ENCODE peak calls at places on chromosomes 5 and 9, in nine cellular contexts. One of them, this sample, is unnamed. For H3K4me1, the result is how much of the 10 kb centered on the place peaks cover.

GRCh38 chr5:143386725-143387124 is 16.8 kb downstream of the NR3C1 start:
- DNase-seq in psoas muscle: no peak
- DNase-seq in effector memory CD4-positive, alpha-beta T cell: no peak
- DNase-seq in cardiac muscle cell: peak
- DNase-seq in aorta: no peak
- DNase-seq in tibial artery: no peak
- DNase-seq in CD8-positive, alpha-beta memory T cell: no peak
- DNase-seq in GM23248: peak
- DNase-seq in CD4-positive, alpha-beta memory T cell: no peak
- DNase-seq in this sample: no peak

GRCh38 chr5:77635617-77636422 is 2.7 kb downstream of the OTP start:
- DNase-seq in cardiac muscle cell: no peak
- DNase-seq in aorta: no peak
- DNase-seq in tibial artery: no peak
- DNase-seq in GM23248: no peak
- DNase-seq in psoas muscle: no peak
- DNase-seq in CD8-positive, alpha-beta memory T cell: no peak
- DNase-seq in CD4-positive, alpha-beta memory T cell: no peak
- DNase-seq in effector memory CD4-positive, alpha-beta T cell: no peak
- DNase-seq in this sample: no peak

GRCh38 chr9:136545065-136545965 is 533 bp downstream of the NOTCH1 start:
- DNase-seq in tibial artery: no peak
- DNase-seq in CD8-positive, alpha-beta memory T cell: peak
- DNase-seq in aorta: peak
- DNase-seq in GM23248: peak
- DNase-seq in cardiac muscle cell: no peak
- DNase-seq in effector memory CD4-positive, alpha-beta T cell: peak
- DNase-seq in CD4-positive, alpha-beta memory T cell: peak
- DNase-seq in psoas muscle: no peak
- DNase-seq in this sample: peak

GRCh38 chr9:99040911-99041582 is 63.9 kb upstream of the TGFBR1 start:
- DNase-seq in aorta: no peak
- DNase-seq in CD4-positive, alpha-beta memory T cell: no peak
- DNase-seq in psoas muscle: no peak
- DNase-seq in tibial artery: no peak
- DNase-seq in cardiac muscle cell: peak
- DNase-seq in effector memory CD4-positive, alpha-beta T cell: no peak
- DNase-seq in GM23248: peak
- DNase-seq in CD8-positive, alpha-beta memory T cell: no peak
- DNase-seq in this sample: no peak

GRCh38 chr5:172325452-172325851 is 41.9 kb upstream of the UBTD2 start:
- DNase-seq in effector memory CD4-positive, alpha-beta T cell: no peak
- DNase-seq in GM23248: no peak
- DNase-seq in aorta: no peak
- DNase-seq in CD4-positive, alpha-beta memory T cell: no peak
- DNase-seq in psoas muscle: no peak
- DNase-seq in cardiac muscle cell: no peak
- DNase-seq in tibial artery: no peak
- DNase-seq in CD8-positive, alpha-beta memory T cell: no peak
- DNase-seq in this sample: no peak

GRCh38 chr5:138844812-138845513 is 30.2 kb downstream of the LRRTM2 start:
- DNase-seq in cardiac muscle cell: peak
- DNase-seq in aorta: no peak
- DNase-seq in CD4-positive, alpha-beta memory T cell: no peak
- DNase-seq in effector memory CD4-positive, alpha-beta T cell: no peak
- DNase-seq in tibial artery: no peak
- DNase-seq in psoas muscle: no peak
- DNase-seq in CD8-positive, alpha-beta memory T cell: no peak
- DNase-seq in GM23248: peak
- DNase-seq in this sample: no peak

GRCh38 chr9:119365291-119366027 is 3.8 kb downstream of the BRINP1 start:
- DNase-seq in tibial artery: no peak
- DNase-seq in effector memory CD4-positive, alpha-beta T cell: no peak
- DNase-seq in cardiac muscle cell: peak
- DNase-seq in psoas muscle: no peak
- DNase-seq in CD4-positive, alpha-beta memory T cell: no peak
- DNase-seq in CD8-positive, alpha-beta memory T cell: no peak
- DNase-seq in aorta: no peak
- DNase-seq in GM23248: peak
- DNase-seq in this sample: no peak

GRCh38 chr9:32906213-32906612 is 95.2 kb downstream of the APTX start:
- DNase-seq in tibial artery: no peak
- DNase-seq in CD4-positive, alpha-beta memory T cell: no peak
- DNase-seq in CD8-positive, alpha-beta memory T cell: no peak
- DNase-seq in effector memory CD4-positive, alpha-beta T cell: no peak
- DNase-seq in psoas muscle: no peak
- DNase-seq in GM23248: no peak
- DNase-seq in aorta: no peak
- DNase-seq in cardiac muscle cell: no peak
- DNase-seq in this sample: no peak

GRCh38 chr9:124017064-124017928 is 5.7 kb downstream of the LHX2 start:
- DNase-seq in CD8-positive, alpha-beta memory T cell: no peak
- DNase-seq in cardiac muscle cell: no peak
- DNase-seq in aorta: peak
- DNase-seq in psoas muscle: no peak
- DNase-seq in CD4-positive, alpha-beta memory T cell: no peak
- DNase-seq in GM23248: no peak
- DNase-seq in tibial artery: no peak
- DNase-seq in effector memory CD4-positive, alpha-beta T cell: no peak
- DNase-seq in this sample: no peak

GRCh38 chr9:122190597-122191381 is 31.1 kb downstream of the MORN5 start:
- DNase-seq in tibial artery: no peak
- DNase-seq in CD4-positive, alpha-beta memory T cell: no peak
- DNase-seq in aorta: no peak
- DNase-seq in effector memory CD4-positive, alpha-beta T cell: no peak
- DNase-seq in psoas muscle: no peak
- DNase-seq in CD8-positive, alpha-beta memory T cell: no peak
- DNase-seq in GM23248: peak
- DNase-seq in cardiac muscle cell: no peak
- DNase-seq in this sample: no peak

GRCh38 chr5:122151640-122152039 is 22.3 kb downstream of the ZNF474 start:
- DNase-seq in GM23248: peak
- DNase-seq in cardiac muscle cell: peak
- DNase-seq in CD4-positive, alpha-beta memory T cell: no peak
- DNase-seq in effector memory CD4-positive, alpha-beta T cell: no peak
- DNase-seq in tibial artery: no peak
- DNase-seq in CD8-positive, alpha-beta memory T cell: no peak
- DNase-seq in psoas muscle: no peak
- DNase-seq in aorta: no peak
- DNase-seq in this sample: no peak

DNA sequence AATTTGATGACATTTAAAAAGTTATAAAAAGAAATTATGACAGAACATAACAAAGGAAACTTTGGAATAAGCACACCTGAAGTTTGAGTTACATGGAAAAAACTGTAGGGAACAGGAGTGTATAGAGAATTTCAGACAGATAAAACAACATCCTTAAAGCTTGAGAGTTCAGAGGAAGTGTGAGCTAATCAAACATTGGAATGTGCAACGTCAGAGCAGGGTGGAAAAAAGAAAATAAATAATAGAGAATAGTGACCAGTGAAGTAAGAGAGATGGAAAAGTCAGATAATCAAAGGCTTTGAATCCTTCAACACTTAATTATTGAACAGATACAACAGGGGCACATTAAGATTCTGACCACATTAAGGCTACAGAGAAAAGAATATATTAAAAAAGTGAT is 128.5 kb upstream of the CDH10 start:
- DNase-seq in effector memory CD4-positive, alpha-beta T cell: no peak
- DNase-seq in CD8-positive, alpha-beta memory T cell: no peak
- DNase-seq in cardiac muscle cell: no peak
- DNase-seq in tibial artery: no peak
- DNase-seq in GM23248: peak
- DNase-seq in CD4-positive, alpha-beta memory T cell: no peak
- DNase-seq in psoas muscle: no peak
- DNase-seq in aorta: no peak
- DNase-seq in this sample: no peak
- H3K4me3 ChIP-seq in effector memory CD4-positive, alpha-beta T cell: no peak
- H3K4me3 ChIP-seq in CD8-positive, alpha-beta memory T cell: no peak
- H3K4me3 ChIP-seq in cardiac muscle cell: no peak
- H3K4me3 ChIP-seq in tibial artery: no peak
- H3K4me3 ChIP-seq in GM23248: no peak
- H3K4me3 ChIP-seq in CD4-positive, alpha-beta memory T cell: no peak
- H3K4me3 ChIP-seq in psoas muscle: no peak
- H3K4me3 ChIP-seq in aorta: no peak
- H3K4me3 ChIP-seq in this sample: no peak

GRCh38 chr9:13264788-13265187 is 14.7 kb downstream of the MPDZ start:
- DNase-seq in CD8-positive, alpha-beta memory T cell: no peak
- DNase-seq in aorta: no peak
- DNase-seq in psoas muscle: no peak
- DNase-seq in cardiac muscle cell: peak
- DNase-seq in effector memory CD4-positive, alpha-beta T cell: no peak
- DNase-seq in GM23248: peak
- DNase-seq in CD4-positive, alpha-beta memory T cell: no peak
- DNase-seq in tibial artery: no peak
- DNase-seq in this sample: no peak

GRCh38 chr9:13269589-13270452 is 9.7 kb downstream of the MPDZ start:
- DNase-seq in GM23248: no peak
- DNase-seq in cardiac muscle cell: peak
- DNase-seq in aorta: no peak
- DNase-seq in effector memory CD4-positive, alpha-beta T cell: no peak
- DNase-seq in CD4-positive, alpha-beta memory T cell: no peak
- DNase-seq in CD8-positive, alpha-beta memory T cell: no peak
- DNase-seq in tibial artery: no peak
- DNase-seq in psoas muscle: no peak
- DNase-seq in this sample: no peak

GRCh38 chr9:13268469-13268868 is 11.0 kb downstream of the MPDZ start:
- DNase-seq in GM23248: peak
- DNase-seq in tibial artery: no peak
- DNase-seq in psoas muscle: no peak
- DNase-seq in CD4-positive, alpha-beta memory T cell: no peak
- DNase-seq in CD8-positive, alpha-beta memory T cell: no peak
- DNase-seq in effector memory CD4-positive, alpha-beta T cell: no peak
- DNase-seq in cardiac muscle cell: peak
- DNase-seq in aorta: no peak
- DNase-seq in this sample: no peak

GRCh38 chr9:13266172-13266571 is 13.3 kb downstream of the MPDZ start:
- DNase-seq in cardiac muscle cell: peak
- DNase-seq in effector memory CD4-positive, alpha-beta T cell: no peak
- DNase-seq in psoas muscle: no peak
- DNase-seq in CD4-positive, alpha-beta memory T cell: no peak
- DNase-seq in CD8-positive, alpha-beta memory T cell: no peak
- DNase-seq in aorta: no peak
- DNase-seq in GM23248: peak
- DNase-seq in tibial artery: no peak
- DNase-seq in this sample: no peak

DNA sequence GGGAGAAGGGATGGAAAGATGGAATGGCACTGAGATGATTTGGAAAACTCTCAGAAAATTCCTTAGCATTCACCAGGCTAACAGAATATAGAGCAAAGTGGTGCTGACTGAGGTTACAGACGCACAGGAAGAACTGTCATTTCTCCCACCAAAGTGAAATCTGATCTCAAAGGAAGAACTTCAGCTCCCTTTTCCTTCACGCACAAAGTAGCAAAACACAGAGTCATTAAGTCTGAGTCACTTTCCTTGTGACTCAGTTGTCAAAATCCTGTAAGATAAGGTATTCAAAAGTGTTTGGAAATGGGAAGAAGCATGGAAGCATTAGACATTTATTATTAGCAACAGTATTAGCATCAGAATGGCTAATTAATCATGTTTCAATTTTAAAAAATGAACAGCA is 11.7 kb downstream of the MPDZ start:
- DNase-seq in CD4-positive, alpha-beta memory T cell: no peak
- DNase-seq in tibial artery: no peak
- DNase-seq in CD8-positive, alpha-beta memory T cell: no peak
- DNase-seq in cardiac muscle cell: peak
- DNase-seq in psoas muscle: no peak
- DNase-seq in GM23248: peak
- DNase-seq in aorta: no peak
- DNase-seq in effector memory CD4-positive, alpha-beta T cell: no peak
- DNase-seq in this sample: no peak
- H3K4me1 ChIP-seq in CD4-positive, alpha-beta memory T cell: under half
- H3K4me1 ChIP-seq in tibial artery: under half
- H3K4me1 ChIP-seq in CD8-positive, alpha-beta memory T cell: under half
- H3K4me1 ChIP-seq in cardiac muscle cell: under half
- H3K4me1 ChIP-seq in psoas muscle: under half
- H3K4me1 ChIP-seq in GM23248: under half
- H3K4me1 ChIP-seq in aorta: under half
- H3K4me1 ChIP-seq in effector memory CD4-positive, alpha-beta T cell: under half
- H3K4me1 ChIP-seq in this sample: under half

GRCh38 chr5:10441992-10442435 is 335 bp downstream of the ROPN1L start:
- DNase-seq in GM23248: peak
- DNase-seq in CD4-positive, alpha-beta memory T cell: no peak
- DNase-seq in psoas muscle: no peak
- DNase-seq in aorta: peak
- DNase-seq in tibial artery: no peak
- DNase-seq in CD8-positive, alpha-beta memory T cell: no peak
- DNase-seq in effector memory CD4-positive, alpha-beta T cell: no peak
- DNase-seq in cardiac muscle cell: no peak
- DNase-seq in this sample: no peak

GRCh38 chr5:10445352-10445751 is 3.7 kb downstream of the ROPN1L start:
- DNase-seq in effector memory CD4-positive, alpha-beta T cell: no peak
- DNase-seq in cardiac muscle cell: no peak
- DNase-seq in tibial artery: no peak
- DNase-seq in aorta: no peak
- DNase-seq in GM23248: no peak
- DNase-seq in CD4-positive, alpha-beta memory T cell: no peak
- DNase-seq in psoas muscle: no peak
- DNase-seq in CD8-positive, alpha-beta memory T cell: no peak
- DNase-seq in this sample: no peak

GRCh38 chr5:10440367-10440990 is 1.2 kb upstream of the ROPN1L start:
- DNase-seq in GM23248: no peak
- DNase-seq in effector memory CD4-positive, alpha-beta T cell: no peak
- DNase-seq in aorta: no peak
- DNase-seq in CD4-positive, alpha-beta memory T cell: no peak
- DNase-seq in cardiac muscle cell: no peak
- DNase-seq in CD8-positive, alpha-beta memory T cell: no peak
- DNase-seq in tibial artery: no peak
- DNase-seq in psoas muscle: no peak
- DNase-seq in this sample: no peak

GRCh38 chr5:10441083-10441991 is at the start of gene ROPN1L:
- DNase-seq in aorta: peak
- DNase-seq in CD4-positive, alpha-beta memory T cell: peak
- DNase-seq in tibial artery: peak
- DNase-seq in GM23248: peak
- DNase-seq in effector memory CD4-positive, alpha-beta T cell: peak
- DNase-seq in psoas muscle: peak
- DNase-seq in cardiac muscle cell: peak
- DNase-seq in CD8-positive, alpha-beta memory T cell: peak
- DNase-seq in this sample: peak

DNA sequence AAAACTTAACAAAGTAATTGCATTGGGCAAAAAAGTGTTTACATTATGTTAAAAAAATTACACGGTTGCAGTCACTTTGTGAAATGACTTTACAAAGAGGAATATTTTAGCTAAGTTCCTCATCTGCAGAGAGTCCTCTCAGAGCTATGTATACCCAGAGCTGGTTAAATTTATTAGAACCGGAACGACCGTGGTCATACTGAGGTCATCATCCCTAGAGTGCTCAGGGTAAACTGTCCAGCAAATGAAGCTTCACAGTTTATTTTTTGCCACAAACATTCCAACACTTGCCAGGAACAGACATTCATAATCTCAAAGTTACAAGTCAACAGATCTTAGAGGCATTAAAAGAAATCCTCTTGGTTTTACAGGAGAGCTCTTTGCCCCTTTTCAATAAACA is 902 bp downstream of the ROPN1L start:
- DNase-seq in GM23248: peak
- DNase-seq in cardiac muscle cell: no peak
- DNase-seq in effector memory CD4-positive, alpha-beta T cell: no peak
- DNase-seq in CD4-positive, alpha-beta memory T cell: no peak
- DNase-seq in tibial artery: no peak
- DNase-seq in aorta: no peak
- DNase-seq in CD8-positive, alpha-beta memory T cell: no peak
- DNase-seq in psoas muscle: no peak
- DNase-seq in this sample: no peak
- H3K4me3 ChIP-seq in GM23248: peak
- H3K4me3 ChIP-seq in cardiac muscle cell: no peak
- H3K4me3 ChIP-seq in effector memory CD4-positive, alpha-beta T cell: peak
- H3K4me3 ChIP-seq in CD4-positive, alpha-beta memory T cell: no peak
- H3K4me3 ChIP-seq in tibial artery: no peak
- H3K4me3 ChIP-seq in aorta: no peak
- H3K4me3 ChIP-seq in CD8-positive, alpha-beta memory T cell: no peak
- H3K4me3 ChIP-seq in psoas muscle: peak
- H3K4me3 ChIP-seq in this sample: peak

GRCh38 chr9:14908221-14909206 is 1.7 kb downstream of the FREM1 start:
- DNase-seq in CD8-positive, alpha-beta memory T cell: no peak
- DNase-seq in aorta: no peak
- DNase-seq in GM23248: no peak
- DNase-seq in CD4-positive, alpha-beta memory T cell: no peak
- DNase-seq in psoas muscle: no peak
- DNase-seq in cardiac muscle cell: no peak
- DNase-seq in tibial artery: no peak
- DNase-seq in effector memory CD4-positive, alpha-beta T cell: no peak
- DNase-seq in this sample: no peak
- H3K4me1 ChIP-seq in CD8-positive, alpha-beta memory T cell: under half
- H3K4me1 ChIP-seq in aorta: under half
- H3K4me1 ChIP-seq in GM23248: under half
- H3K4me1 ChIP-seq in CD4-positive, alpha-beta memory T cell: under half
- H3K4me1 ChIP-seq in psoas muscle: under half
- H3K4me1 ChIP-seq in cardiac muscle cell: under half
- H3K4me1 ChIP-seq in tibial artery: under half
- H3K4me1 ChIP-seq in effector memory CD4-positive, alpha-beta T cell: under half
- H3K4me1 ChIP-seq in this sample: under half